ENCODE peak calls at places on chromosomes 6 and 20, in seven cellular contexts. R is Panc1; K is Peyer's patch; G is cardiac muscle cell; B is HepG2; O is CD8-positive, alpha-beta T cell; F is A549. Z is an unnamed sample.

GRCh38 chr6:45314146-45314545 is 14.0 kb upstream of the RUNX2 start:
- DNase-seq in R (no peak), K (no peak), G (peak; percentile 29), B (no peak), O (no peak), F (no peak), Z (no peak)

GRCh38 chr6:49052901-49053300 is 410.2 kb downstream of the MMUT start:
- DNase-seq in R (no peak), K (no peak), G (peak; percentile 18), B (no peak), O (no peak), F (no peak), Z (no peak)

GRCh38 chr6:17096076-17096475 is 5.8 kb upstream of the STMND1 start:
- DNase-seq in R (no peak), K (no peak), G (peak; percentile 50), B (peak; percentile 44), O (no peak), F (no peak), Z (no peak)

GRCh38 chr6:8642131-8642530 is 206.8 kb upstream of the SLC35B3 start:
- DNase-seq in R (no peak), K (no peak), G (no peak), B (no peak), O (no peak), F (no peak), Z (no peak)

GRCh38 chr20:39010496-39010895 is 48.4 kb downstream of the DHX35 start:
- DNase-seq in R (no peak), K (no peak), G (no peak), B (no peak), O (no peak), F (no peak), Z (no peak)

GRCh38 chr20:19495905-19496703 is 262.0 kb upstream of the RIN2 start:
- DNase-seq in R (no peak), K (no peak), G (no peak), B (no peak), O (no peak), F (no peak), Z (no peak)

GRCh38 chr6:47265971-47266370 is 43.7 kb downstream of the TNFRSF21 start:
- DNase-seq in R (no peak), K (no peak), G (no peak), B (no peak), O (no peak), F (no peak), Z (no peak)

GRCh38 chr6:8831366-8832152 is 396.2 kb upstream of the SLC35B3 start:
- DNase-seq in R (no peak), K (no peak), G (no peak), B (no peak), O (no peak), F (no peak), Z (no peak)

GRCh38 chr6:151136141-151136755 is 103.5 kb upstream of the AKAP12 start:
- DNase-seq in R (no peak), K (no peak), G (peak; percentile 41), B (peak; percentile 77), O (no peak), F (no peak), Z (peak; percentile 46)

GRCh38 chr6:85394853-85395538 is 54.9 kb upstream of the NT5E start:
- DNase-seq in R (no peak), K (no peak), G (peak; percentile 65), B (no peak), O (no peak), F (no peak), Z (no peak)

GRCh38 chr6:118875672-118876071 is 18.3 kb upstream of the ASF1A start:
- DNase-seq in R (no peak), K (no peak), G (no peak), B (no peak), O (no peak), F (no peak), Z (no peak)

GRCh38 chr6:56169366-56169765 is 78.0 kb downstream of the COL21A1 start:
- DNase-seq in R (no peak), K (no peak), G (no peak), B (no peak), O (no peak), F (no peak), Z (no peak)

GRCh38 chr20:22379472-22379871 is 204.9 kb downstream of the FOXA2 start:
- DNase-seq in R (no peak), K (no peak), G (peak; percentile 20), B (no peak), O (no peak), F (peak; percentile 71), Z (no peak)

GRCh38 chr6:19368511-19368910 is 468.7 kb upstream of the ID4 start:
- DNase-seq in R (no peak), K (no peak), G (peak; percentile 47), B (no peak), O (no peak), F (no peak), Z (no peak)

GRCh38 chr6:116136933-116137340 is 11.0 kb upstream of the COL10A1 start:
- DNase-seq in R (no peak), K (no peak), G (peak; percentile 49), B (no peak), O (no peak), F (no peak), Z (no peak)

GRCh38 chr6:169292340-169293124 is 38.9 kb upstream of the THBS2 start:
- DNase-seq in R (peak; percentile 58), K (no peak), G (peak; percentile 87), B (peak; percentile 99), O (no peak), F (peak; percentile 91), Z (no peak)
- H3K27ac ChIP-seq in R (no peak overlapping the region), K (no peak overlapping the region), G (no peak overlapping the region), B (peak overlapping the region; percentile 83), O (no peak overlapping the region), F (peak overlapping the region; percentile 98), Z (no peak overlapping the region)

DNA sequence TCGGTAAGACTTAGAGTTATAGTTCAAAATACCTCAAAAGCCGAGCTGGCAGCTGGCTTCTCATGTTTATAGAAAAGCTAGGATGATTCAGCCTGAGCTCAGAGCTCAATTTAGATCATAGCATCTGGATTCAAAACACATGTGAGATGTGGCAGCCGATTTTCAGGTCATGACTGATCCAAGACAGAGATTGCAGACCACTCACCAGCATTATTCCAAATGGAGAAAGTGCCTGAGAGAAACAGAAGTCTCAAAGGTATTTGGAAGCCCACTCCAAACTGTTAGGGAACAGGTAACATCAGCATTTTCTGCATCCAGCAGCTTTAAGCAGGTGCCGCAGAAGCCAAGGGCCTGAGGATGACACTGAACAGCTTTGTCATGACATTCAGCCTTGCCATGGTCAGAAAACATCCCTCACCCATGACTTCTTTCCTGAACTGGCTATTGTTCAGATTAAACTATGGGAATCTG is 102.2 kb downstream of the BACH2 start:
- DNase-seq in R (no peak), K (no peak), G (no peak), B (no peak), O (no peak), F (no peak), Z (no peak)
- H3K27ac ChIP-seq in R (no peak overlapping the region), K (no peak overlapping the region), G (peak overlapping the region; percentile 58), B (no peak overlapping the region), O (no peak overlapping the region), F (no peak overlapping the region), Z (no peak overlapping the region)

GRCh38 chr20:608970-609369 is 1.1 kb downstream of the TCF15 start:
- DNase-seq in R (no peak), K (no peak), G (no peak), B (no peak), O (no peak), F (no peak), Z (no peak)
- H3K27ac ChIP-seq in R (no peak overlapping the region), K (no peak overlapping the region), G (no peak overlapping the region), B (no peak overlapping the region), O (no peak overlapping the region), F (no peak overlapping the region), Z (no peak overlapping the region)

GRCh38 chr6:15480546-15480945 is 182.3 kb downstream of the DTNBP1 start:
- DNase-seq in R (no peak), K (no peak), G (no peak), B (no peak), O (no peak), F (no peak), Z (no peak)
- H3K27ac ChIP-seq in R (no peak overlapping the region), K (no peak overlapping the region), G (no peak overlapping the region), B (no peak overlapping the region), O (no peak overlapping the region), F (no peak overlapping the region), Z (no peak overlapping the region)

GRCh38 chr20:53940356-53940694 is 130.1 kb downstream of the BCAS1 start:
- DNase-seq in R (no peak), K (no peak), G (no peak), B (no peak), O (no peak), F (no peak), Z (no peak)
- H3K27ac ChIP-seq in R (peak overlapping the region; percentile 100), K (peak overlapping the region; percentile 48), G (peak overlapping the region; percentile 87), B (no peak overlapping the region), O (no peak overlapping the region), F (peak overlapping the region; percentile 78), Z (peak overlapping the region; percentile 55)

DNA sequence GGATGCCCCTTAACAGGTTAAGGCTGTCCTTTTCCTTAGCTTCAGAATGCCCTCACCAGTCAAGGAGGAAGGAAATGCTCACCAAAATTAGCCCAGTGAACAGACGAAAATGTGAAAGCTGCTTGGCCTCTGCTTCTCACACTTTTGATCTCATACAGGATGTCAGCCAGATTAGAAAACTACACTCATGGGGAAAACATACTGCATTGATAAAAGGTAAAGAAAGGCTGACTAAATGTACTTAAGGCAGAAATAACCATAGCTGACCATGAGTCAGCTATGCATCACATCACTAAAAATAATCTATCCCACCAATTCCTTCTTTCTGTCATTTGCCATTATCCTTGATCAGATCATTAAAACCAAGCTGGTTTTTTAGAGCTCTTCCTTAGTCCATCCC is 198.4 kb upstream of the TENT5A start:
- DNase-seq in R (no peak), K (no peak), G (no peak), B (no peak), O (no peak), F (no peak), Z (no peak)
- H3K27ac ChIP-seq in R (no peak overlapping the region), K (no peak overlapping the region), G (no peak overlapping the region), B (no peak overlapping the region), O (no peak overlapping the region), F (no peak overlapping the region), Z (no peak overlapping the region)

DNA sequence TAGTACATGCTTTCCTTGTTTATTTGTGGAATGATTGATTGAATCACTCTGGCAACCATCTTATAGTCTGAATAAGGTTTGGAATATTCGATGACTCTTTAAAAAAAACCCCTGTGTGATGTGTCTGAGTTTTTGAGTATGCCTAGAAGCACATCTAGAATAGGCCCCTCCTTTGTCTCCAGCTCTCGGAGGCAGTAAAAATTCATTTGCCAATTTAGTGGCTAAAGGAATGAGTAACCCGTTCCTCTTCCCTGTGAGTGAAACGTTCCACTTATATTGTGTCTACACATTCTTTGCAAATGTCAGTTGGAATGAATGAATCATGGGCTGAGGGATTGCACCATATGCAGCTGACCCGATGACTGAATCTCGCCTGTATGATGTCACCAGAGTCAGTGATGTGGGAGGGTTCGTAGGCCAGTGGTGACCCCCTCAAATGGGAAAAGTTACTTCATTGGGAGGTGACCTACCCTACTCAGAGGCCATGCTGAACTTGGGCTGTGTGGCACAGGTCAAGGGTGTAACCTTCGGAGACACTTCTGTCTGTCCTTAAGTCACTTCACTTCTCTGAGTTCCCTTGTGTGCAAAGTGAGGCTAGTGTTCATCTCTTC is 21.6 kb downstream of the MOCS3 start:
- DNase-seq in R (peak; percentile 99), K (no peak), G (peak; percentile 97), B (peak; percentile 64), O (no peak), F (peak; percentile 88), Z (no peak)
- H3K27ac ChIP-seq in R (no peak overlapping the region), K (peak overlapping the region; percentile 12), G (no peak overlapping the region), B (no peak overlapping the region), O (no peak overlapping the region), F (peak overlapping the region; percentile 83), Z (peak overlapping the region; percentile 18)